ENCODE peak calls at places on chromosomes 13 and 19, in seven cellular contexts. One of them, this sample, is unnamed.

GRCh38 chr13:45055902-45056648 is 64.2 kb upstream of the GTF2F2 start:
- DNase-seq in ureter: no peak
- DNase-seq in sigmoid colon: peak; percentile 81
- DNase-seq in LHCN-M2: peak; percentile 89
- DNase-seq in activated CD4-positive, CD25-positive, alpha-beta regulatory T cell treated with anti-CD3 and anti-CD28 coated beads, Interleukin-2, amount 50 U/mL, for 16 hours: no peak
- DNase-seq in COR-L47: no peak
- DNase-seq in EH: peak; percentile 63
- DNase-seq in this sample: no peak

GRCh38 chr19:5948697-5949564 is 29.0 kb downstream of the RANBP3 start:
- DNase-seq in ureter: no peak
- DNase-seq in sigmoid colon: peak; percentile 90
- DNase-seq in LHCN-M2: no peak
- DNase-seq in activated CD4-positive, CD25-positive, alpha-beta regulatory T cell treated with anti-CD3 and anti-CD28 coated beads, Interleukin-2, amount 50 U/mL, for 16 hours: no peak
- DNase-seq in COR-L47: no peak
- DNase-seq in EH: no peak
- DNase-seq in this sample: no peak

GRCh38 chr13:79776538-79776937 is 295.6 kb downstream of the NDFIP2 start:
- DNase-seq in ureter: no peak
- DNase-seq in sigmoid colon: no peak
- DNase-seq in LHCN-M2: peak; percentile 19
- DNase-seq in activated CD4-positive, CD25-positive, alpha-beta regulatory T cell treated with anti-CD3 and anti-CD28 coated beads, Interleukin-2, amount 50 U/mL, for 16 hours: no peak
- DNase-seq in COR-L47: no peak
- DNase-seq in EH: peak; percentile 65
- DNase-seq in this sample: no peak

GRCh38 chr13:41974262-41974900 is 13.5 kb upstream of the VWA8 start:
- DNase-seq in ureter: peak; percentile 68
- DNase-seq in sigmoid colon: no peak
- DNase-seq in LHCN-M2: no peak
- DNase-seq in activated CD4-positive, CD25-positive, alpha-beta regulatory T cell treated with anti-CD3 and anti-CD28 coated beads, Interleukin-2, amount 50 U/mL, for 16 hours: no peak
- DNase-seq in COR-L47: no peak
- DNase-seq in EH: no peak
- DNase-seq in this sample: no peak

GRCh38 chr13:22102237-22102636 is 431.4 kb downstream of the FGF9 start:
- DNase-seq in ureter: no peak
- DNase-seq in sigmoid colon: no peak
- DNase-seq in LHCN-M2: no peak
- DNase-seq in activated CD4-positive, CD25-positive, alpha-beta regulatory T cell treated with anti-CD3 and anti-CD28 coated beads, Interleukin-2, amount 50 U/mL, for 16 hours: no peak
- DNase-seq in COR-L47: no peak
- DNase-seq in EH: no peak
- DNase-seq in this sample: no peak

GRCh38 chr19:53785196-53785889 is 38.8 kb downstream of the NLRP12 start:
- DNase-seq in ureter: no peak
- DNase-seq in sigmoid colon: no peak
- DNase-seq in LHCN-M2: no peak
- DNase-seq in activated CD4-positive, CD25-positive, alpha-beta regulatory T cell treated with anti-CD3 and anti-CD28 coated beads, Interleukin-2, amount 50 U/mL, for 16 hours: no peak
- DNase-seq in COR-L47: no peak
- DNase-seq in EH: no peak
- DNase-seq in this sample: no peak

GRCh38 chr19:38788478-38789243 is at the start of gene LGALS7B:
- DNase-seq in ureter: no peak
- DNase-seq in sigmoid colon: peak; percentile 58
- DNase-seq in LHCN-M2: no peak
- DNase-seq in activated CD4-positive, CD25-positive, alpha-beta regulatory T cell treated with anti-CD3 and anti-CD28 coated beads, Interleukin-2, amount 50 U/mL, for 16 hours: no peak
- DNase-seq in COR-L47: no peak
- DNase-seq in EH: no peak
- DNase-seq in this sample: no peak

GRCh38 chr13:29993716-29994488 is 143.5 kb upstream of the UBL3 start:
- DNase-seq in ureter: no peak
- DNase-seq in sigmoid colon: no peak
- DNase-seq in LHCN-M2: peak; percentile 89
- DNase-seq in activated CD4-positive, CD25-positive, alpha-beta regulatory T cell treated with anti-CD3 and anti-CD28 coated beads, Interleukin-2, amount 50 U/mL, for 16 hours: no peak
- DNase-seq in COR-L47: no peak
- DNase-seq in EH: peak; percentile 90
- DNase-seq in this sample: no peak

GRCh38 chr19:35995655-35995993 is 636 bp downstream of the SDHAF1 start:
- DNase-seq in ureter: no peak
- DNase-seq in sigmoid colon: peak; percentile 90
- DNase-seq in LHCN-M2: no peak
- DNase-seq in activated CD4-positive, CD25-positive, alpha-beta regulatory T cell treated with anti-CD3 and anti-CD28 coated beads, Interleukin-2, amount 50 U/mL, for 16 hours: no peak
- DNase-seq in COR-L47: peak; percentile 25
- DNase-seq in EH: peak; percentile 44
- DNase-seq in this sample: no peak

GRCh38 chr13:20803180-20803965 is 29.6 kb upstream of the EEF1AKMT1 start:
- DNase-seq in ureter: no peak
- DNase-seq in sigmoid colon: no peak
- DNase-seq in LHCN-M2: no peak
- DNase-seq in activated CD4-positive, CD25-positive, alpha-beta regulatory T cell treated with anti-CD3 and anti-CD28 coated beads, Interleukin-2, amount 50 U/mL, for 16 hours: no peak
- DNase-seq in COR-L47: no peak
- DNase-seq in EH: no peak
- DNase-seq in this sample: no peak

GRCh38 chr19:50361290-50362029 is 4.0 kb downstream of the NAPSA start:
- DNase-seq in ureter: no peak
- DNase-seq in sigmoid colon: no peak
- DNase-seq in LHCN-M2: no peak
- DNase-seq in activated CD4-positive, CD25-positive, alpha-beta regulatory T cell treated with anti-CD3 and anti-CD28 coated beads, Interleukin-2, amount 50 U/mL, for 16 hours: no peak
- DNase-seq in COR-L47: no peak
- DNase-seq in EH: peak; percentile 6
- DNase-seq in this sample: no peak

GRCh38 chr13:39250440-39250839 is 212.2 kb downstream of the NHLRC3 start:
- DNase-seq in ureter: no peak
- DNase-seq in sigmoid colon: no peak
- DNase-seq in LHCN-M2: no peak
- DNase-seq in activated CD4-positive, CD25-positive, alpha-beta regulatory T cell treated with anti-CD3 and anti-CD28 coated beads, Interleukin-2, amount 50 U/mL, for 16 hours: no peak
- DNase-seq in COR-L47: no peak
- DNase-seq in EH: no peak
- DNase-seq in this sample: no peak

GRCh38 chr13:109840201-109840892 is 54.0 kb upstream of the IRS2 start:
- DNase-seq in ureter: no peak
- DNase-seq in sigmoid colon: no peak
- DNase-seq in LHCN-M2: peak; percentile 98
- DNase-seq in activated CD4-positive, CD25-positive, alpha-beta regulatory T cell treated with anti-CD3 and anti-CD28 coated beads, Interleukin-2, amount 50 U/mL, for 16 hours: no peak
- DNase-seq in COR-L47: no peak
- DNase-seq in EH: peak; percentile 86
- DNase-seq in this sample: no peak

GRCh38 chr13:112225429-112226090 is 150.6 kb upstream of the SPACA7 start:
- DNase-seq in ureter: no peak
- DNase-seq in sigmoid colon: no peak
- DNase-seq in LHCN-M2: no peak
- DNase-seq in activated CD4-positive, CD25-positive, alpha-beta regulatory T cell treated with anti-CD3 and anti-CD28 coated beads, Interleukin-2, amount 50 U/mL, for 16 hours: no peak
- DNase-seq in COR-L47: no peak
- DNase-seq in EH: no peak
- DNase-seq in this sample: no peak

GRCh38 chr13:75345191-75345590 is 136.8 kb downstream of the TBC1D4 start:
- DNase-seq in ureter: no peak
- DNase-seq in sigmoid colon: no peak
- DNase-seq in LHCN-M2: peak; percentile 43
- DNase-seq in activated CD4-positive, CD25-positive, alpha-beta regulatory T cell treated with anti-CD3 and anti-CD28 coated beads, Interleukin-2, amount 50 U/mL, for 16 hours: no peak
- DNase-seq in COR-L47: no peak
- DNase-seq in EH: peak; percentile 44
- DNase-seq in this sample: no peak

GRCh38 chr13:51271528-51272070 is 49.4 kb downstream of the FAM124A start:
- DNase-seq in ureter: no peak
- DNase-seq in sigmoid colon: no peak
- DNase-seq in LHCN-M2: no peak
- DNase-seq in activated CD4-positive, CD25-positive, alpha-beta regulatory T cell treated with anti-CD3 and anti-CD28 coated beads, Interleukin-2, amount 50 U/mL, for 16 hours: no peak
- DNase-seq in COR-L47: no peak
- DNase-seq in EH: no peak
- DNase-seq in this sample: no peak

GRCh38 chr13:110108348-110109139 is 198.4 kb downstream of the COL4A1 start:
- DNase-seq in ureter: peak; percentile 75
- DNase-seq in sigmoid colon: peak; percentile 93
- DNase-seq in LHCN-M2: peak; percentile 90
- DNase-seq in activated CD4-positive, CD25-positive, alpha-beta regulatory T cell treated with anti-CD3 and anti-CD28 coated beads, Interleukin-2, amount 50 U/mL, for 16 hours: no peak
- DNase-seq in COR-L47: peak; percentile 77
- DNase-seq in EH: peak; percentile 85
- DNase-seq in this sample: peak; percentile 87

GRCh38 chr13:77898097-77898496 is 20.5 kb downstream of the EDNRB start:
- DNase-seq in ureter: no peak
- DNase-seq in sigmoid colon: no peak
- DNase-seq in LHCN-M2: no peak
- DNase-seq in activated CD4-positive, CD25-positive, alpha-beta regulatory T cell treated with anti-CD3 and anti-CD28 coated beads, Interleukin-2, amount 50 U/mL, for 16 hours: no peak
- DNase-seq in COR-L47: no peak
- DNase-seq in EH: no peak
- DNase-seq in this sample: no peak

GRCh38 chr13:113783966-113784644 is 25.1 kb downstream of the TMEM255B start:
- DNase-seq in ureter: no peak
- DNase-seq in sigmoid colon: no peak
- DNase-seq in LHCN-M2: no peak
- DNase-seq in activated CD4-positive, CD25-positive, alpha-beta regulatory T cell treated with anti-CD3 and anti-CD28 coated beads, Interleukin-2, amount 50 U/mL, for 16 hours: no peak
- DNase-seq in COR-L47: no peak
- DNase-seq in EH: no peak
- DNase-seq in this sample: peak; percentile 33

GRCh38 chr13:28718186-28718537 is 608 bp downstream of the SLC46A3 start:
- DNase-seq in ureter: no peak
- DNase-seq in sigmoid colon: no peak
- DNase-seq in LHCN-M2: no peak
- DNase-seq in activated CD4-positive, CD25-positive, alpha-beta regulatory T cell treated with anti-CD3 and anti-CD28 coated beads, Interleukin-2, amount 50 U/mL, for 16 hours: no peak
- DNase-seq in COR-L47: no peak
- DNase-seq in EH: peak; percentile 36
- DNase-seq in this sample: no peak

GRCh38 chr19:38675611-38676010 is 28.2 kb downstream of the ACTN4 start:
- DNase-seq in ureter: no peak
- DNase-seq in sigmoid colon: no peak
- DNase-seq in LHCN-M2: no peak
- DNase-seq in activated CD4-positive, CD25-positive, alpha-beta regulatory T cell treated with anti-CD3 and anti-CD28 coated beads, Interleukin-2, amount 50 U/mL, for 16 hours: no peak
- DNase-seq in COR-L47: no peak
- DNase-seq in EH: no peak
- DNase-seq in this sample: no peak

GRCh38 chr13:95536629-95537241 is 15.8 kb upstream of the CLDN10 start:
- DNase-seq in ureter: no peak
- DNase-seq in sigmoid colon: no peak
- DNase-seq in LHCN-M2: peak; percentile 65
- DNase-seq in activated CD4-positive, CD25-positive, alpha-beta regulatory T cell treated with anti-CD3 and anti-CD28 coated beads, Interleukin-2, amount 50 U/mL, for 16 hours: no peak
- DNase-seq in COR-L47: peak; percentile 40
- DNase-seq in EH: peak; percentile 40
- DNase-seq in this sample: no peak

GRCh38 chr19:51136333-51136732 is 5.8 kb upstream of the SIGLEC7 start:
- DNase-seq in ureter: no peak
- DNase-seq in sigmoid colon: no peak
- DNase-seq in LHCN-M2: no peak
- DNase-seq in activated CD4-positive, CD25-positive, alpha-beta regulatory T cell treated with anti-CD3 and anti-CD28 coated beads, Interleukin-2, amount 50 U/mL, for 16 hours: no peak
- DNase-seq in COR-L47: no peak
- DNase-seq in EH: no peak
- DNase-seq in this sample: no peak

GRCh38 chr13:25132021-25132420 is 36.1 kb downstream of the PABPC3 start:
- DNase-seq in ureter: no peak
- DNase-seq in sigmoid colon: no peak
- DNase-seq in LHCN-M2: no peak
- DNase-seq in activated CD4-positive, CD25-positive, alpha-beta regulatory T cell treated with anti-CD3 and anti-CD28 coated beads, Interleukin-2, amount 50 U/mL, for 16 hours: no peak
- DNase-seq in COR-L47: no peak
- DNase-seq in EH: no peak
- DNase-seq in this sample: no peak

GRCh38 chr19:17496337-17496997 is 15.0 kb upstream of the PGLS start:
- DNase-seq in ureter: no peak
- DNase-seq in sigmoid colon: peak; percentile 81
- DNase-seq in LHCN-M2: no peak
- DNase-seq in activated CD4-positive, CD25-positive, alpha-beta regulatory T cell treated with anti-CD3 and anti-CD28 coated beads, Interleukin-2, amount 50 U/mL, for 16 hours: peak; percentile 62
- DNase-seq in COR-L47: peak; percentile 74
- DNase-seq in EH: peak; percentile 66
- DNase-seq in this sample: peak; percentile 90

GRCh38 chr19:31110331-31110730 is 238.9 kb downstream of the TSHZ3 start:
- DNase-seq in ureter: no peak
- DNase-seq in sigmoid colon: no peak
- DNase-seq in LHCN-M2: peak; percentile 71
- DNase-seq in activated CD4-positive, CD25-positive, alpha-beta regulatory T cell treated with anti-CD3 and anti-CD28 coated beads, Interleukin-2, amount 50 U/mL, for 16 hours: no peak
- DNase-seq in COR-L47: no peak
- DNase-seq in EH: peak; percentile 64
- DNase-seq in this sample: no peak

GRCh38 chr19:58409010-58409790 is 751 bp downstream of the ZNF584 start:
- DNase-seq in ureter: no peak
- DNase-seq in sigmoid colon: peak; percentile 68
- DNase-seq in LHCN-M2: peak; percentile 36
- DNase-seq in activated CD4-positive, CD25-positive, alpha-beta regulatory T cell treated with anti-CD3 and anti-CD28 coated beads, Interleukin-2, amount 50 U/mL, for 16 hours: no peak
- DNase-seq in COR-L47: peak; percentile 32
- DNase-seq in EH: peak; percentile 47
- DNase-seq in this sample: no peak

This sample was measured in cardiac septum.